ENCODE peak calls at places on chromosomes 7 and 10, in ten cellular contexts. H, Z, P, T, X, K, J, S, M and F are unnamed samples.

GRCh38 chr10:87771871-87772500 is 46.0 kb downstream of the ATAD1 start:
- DNase-seq in H (no peak), S (no peak), Z (peak), J (no peak), T (peak), P (no peak), K (no peak), M (no peak), X (peak), F (no peak)

GRCh38 chr10:112666070-112666469 is 219.1 kb downstream of the VTI1A start:
- DNase-seq in P (no peak), J (no peak), S (no peak), X (no peak), K (no peak), Z (no peak), H (no peak), T (no peak), M (no peak), F (no peak)

GRCh38 chr7:7424151-7424873 is 111.4 kb downstream of the COL28A1 start:
- DNase-seq in P (peak), Z (peak), J (peak), X (peak), M (peak), H (peak), S (peak), K (peak), T (peak), F (peak)

GRCh38 chr10:67618116-67618515 is 77.9 kb downstream of the CTNNA3 start:
- DNase-seq in X (no peak), P (no peak), H (no peak), Z (no peak), K (no peak), S (no peak), M (no peak), J (no peak), T (peak), F (no peak)

GRCh38 chr7:123917878-123918277 is 7.2 kb upstream of the SPAM1 start:
- DNase-seq in H (no peak), T (no peak), K (no peak), P (no peak), J (no peak), X (no peak), Z (no peak), S (no peak), M (no peak), F (no peak)

GRCh38 chr7:40604601-40605438 is 470.0 kb downstream of the SUGCT start:
- DNase-seq in H (peak), S (peak), P (peak), X (peak), Z (peak), J (no peak), T (peak), K (peak), M (no peak), F (peak)

GRCh38 chr10:103847909-103848468 is 7.4 kb downstream of the SH3PXD2A start:
- DNase-seq in S (no peak), J (no peak), T (no peak), K (no peak), Z (no peak), M (no peak), P (no peak), H (peak), X (no peak), F (no peak)

GRCh38 chr10:126876456-126876855 is 28.8 kb upstream of the DOCK1 start:
- DNase-seq in Z (no peak), P (no peak), H (no peak), T (no peak), J (no peak), K (no peak), S (no peak), X (no peak), M (no peak), F (no peak)

GRCh38 chr7:77727936-77728701 is 31.9 kb downstream of the RSBN1L start:
- DNase-seq in Z (peak), M (no peak), H (no peak), P (no peak), J (no peak), K (no peak), T (peak), S (peak), X (no peak), F (no peak)

GRCh38 chr10:114857922-114858629 is 36.5 kb downstream of the FHIP2A start:
- DNase-seq in J (no peak), H (no peak), X (no peak), T (no peak), K (no peak), S (no peak), Z (no peak), M (no peak), P (no peak), F (no peak)

GRCh38 chr10:114859227-114859626 is 37.6 kb downstream of the FHIP2A start:
- DNase-seq in X (no peak), K (no peak), Z (no peak), J (no peak), H (no peak), M (no peak), T (no peak), S (no peak), P (no peak), F (no peak)

GRCh38 chr10:114856544-114857287 is 35.1 kb downstream of the FHIP2A start:
- DNase-seq in S (no peak), H (no peak), M (no peak), J (no peak), K (no peak), X (no peak), P (no peak), Z (no peak), T (peak), F (no peak)

GRCh38 chr10:114867365-114867764 is 45.8 kb downstream of the FHIP2A start:
- DNase-seq in T (no peak), X (no peak), K (no peak), S (no peak), J (no peak), M (no peak), Z (no peak), H (no peak), P (no peak), F (no peak)

GRCh38 chr10:114862456-114862855 is 40.9 kb downstream of the FHIP2A start:
- DNase-seq in K (no peak), X (no peak), J (no peak), T (no peak), Z (no peak), H (no peak), M (no peak), P (no peak), S (no peak), F (no peak)
- TF ChIP-seq CTCF in K (no peak), X (no peak), J (no peak), T (no peak), Z (no peak), H (no peak), M (no peak), P (no peak), S (no peak), F (no peak)

DNA sequence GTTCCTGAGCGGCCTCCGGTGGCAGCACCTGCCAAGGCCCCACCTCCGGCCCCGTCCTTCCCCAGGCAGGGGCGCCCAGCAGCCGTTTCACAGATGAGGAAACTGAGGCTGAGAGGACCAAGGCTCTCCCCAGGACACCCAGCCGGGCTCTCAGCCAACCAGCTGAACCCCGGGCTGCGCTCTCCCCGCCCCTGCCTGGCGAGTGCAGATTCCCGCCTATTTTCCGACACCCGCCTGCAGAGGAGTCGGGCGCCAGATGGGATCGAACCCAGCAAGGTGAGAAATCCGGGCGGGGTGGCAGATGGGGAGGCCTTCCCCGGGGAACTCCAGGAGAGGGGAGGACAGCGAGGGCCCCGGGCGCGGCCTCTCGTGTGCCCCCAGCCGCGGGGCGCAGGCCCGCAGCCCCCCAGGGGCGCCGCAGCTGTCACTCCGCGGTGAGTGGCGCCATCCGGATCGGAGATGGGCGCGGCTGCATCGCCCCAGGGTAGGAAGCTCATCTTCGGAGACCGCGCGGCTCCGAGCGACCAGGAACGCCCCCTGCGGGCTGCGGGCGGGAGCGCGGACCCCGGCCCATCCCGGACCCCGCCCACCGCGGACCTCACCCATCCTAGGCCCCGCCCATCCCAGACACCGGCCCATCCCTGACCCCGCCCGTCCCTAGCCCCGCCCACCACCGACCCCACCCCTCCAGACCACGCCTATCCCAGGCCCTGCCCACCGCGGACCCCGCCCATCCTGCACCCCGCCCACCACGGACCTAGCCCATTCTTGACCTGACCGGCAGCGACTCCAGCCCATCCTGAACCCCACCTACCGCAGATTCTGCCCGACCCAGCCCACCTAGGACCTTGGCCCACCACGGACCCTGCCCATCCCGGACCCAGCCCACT is 90.3 kb downstream of the MICALL2 start:
- DNase-seq in P (peak), S (peak), M (no peak), T (no peak), H (peak), K (no peak), Z (peak), J (no peak), X (peak), F (peak)
- TF ChIP-seq CTCF in P (peak), S (no peak), M (no peak), T (no peak), H (peak), K (no peak), Z (peak), J (no peak), X (no peak), F (peak)

DNA sequence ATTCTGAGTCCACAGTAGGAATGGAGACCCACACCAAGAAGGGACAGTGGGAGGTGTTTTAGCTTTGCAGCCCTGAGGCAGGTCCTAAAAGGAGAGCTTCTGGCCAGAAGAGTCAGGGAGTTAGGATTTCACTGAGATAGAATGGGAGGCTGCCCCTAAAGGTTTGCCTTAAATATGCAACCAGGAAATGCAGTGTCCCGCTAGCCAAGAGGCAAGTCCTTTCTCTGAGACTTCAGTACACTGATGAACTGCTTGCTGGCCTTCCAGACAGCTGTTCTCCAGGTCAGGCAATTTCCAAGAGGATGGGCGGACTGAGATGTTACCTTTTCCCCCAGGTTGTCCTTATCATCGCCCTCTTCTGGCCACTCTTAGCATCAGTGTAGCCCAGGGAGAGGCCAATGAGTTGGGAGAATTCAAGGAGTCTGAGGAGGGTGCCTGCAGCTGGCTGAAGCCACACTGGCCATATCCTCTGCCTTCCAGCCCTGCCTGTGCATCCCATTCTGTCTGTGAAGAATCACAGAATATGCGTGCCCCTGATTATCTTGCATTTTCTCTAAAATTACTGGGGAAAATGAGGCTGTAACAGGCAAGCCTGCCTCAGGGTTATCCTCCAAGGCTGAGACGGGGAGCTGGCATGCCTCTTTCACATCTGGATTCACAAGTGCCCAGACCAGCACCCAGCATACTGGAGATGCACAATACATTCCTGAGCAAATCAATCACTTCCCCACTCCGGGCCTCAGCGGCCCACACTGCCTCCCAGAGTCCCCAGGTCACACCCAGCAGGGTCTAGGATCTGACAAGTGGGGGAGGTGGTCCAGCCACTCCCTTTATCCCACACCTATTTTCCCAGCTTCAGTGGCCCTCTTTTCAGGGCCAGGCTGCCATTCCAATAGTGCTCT is 2.4 kb downstream of the TLL2 start:
- DNase-seq in P (no peak), S (no peak), M (no peak), K (peak), J (no peak), Z (peak), H (peak), T (peak), X (peak), F (peak)
- TF ChIP-seq CTCF in P (peak), S (no peak), M (peak), K (peak), J (peak), Z (peak), H (peak), T (peak), X (peak), F (peak)

GRCh38 chr10:19815478-19816419 is 483 bp upstream of the PLXDC2 start:
- DNase-seq in T (peak), H (peak), M (peak), P (peak), J (no peak), K (peak), X (no peak), S (no peak), Z (peak), F (peak)

GRCh38 chr10:19809481-19809880 is 6.8 kb upstream of the PLXDC2 start:
- DNase-seq in K (no peak), Z (no peak), T (no peak), S (no peak), J (no peak), H (no peak), P (no peak), M (no peak), X (no peak), F (no peak)

GRCh38 chr10:19812976-19813375 is 3.3 kb upstream of the PLXDC2 start:
- DNase-seq in S (no peak), X (no peak), M (no peak), P (no peak), J (no peak), Z (no peak), H (no peak), K (no peak), T (peak), F (no peak)

GRCh38 chr10:19815036-19815435 is 1.2 kb upstream of the PLXDC2 start:
- DNase-seq in J (no peak), P (no peak), K (no peak), T (no peak), Z (no peak), M (no peak), X (no peak), S (no peak), H (no peak), F (no peak)

DNA sequence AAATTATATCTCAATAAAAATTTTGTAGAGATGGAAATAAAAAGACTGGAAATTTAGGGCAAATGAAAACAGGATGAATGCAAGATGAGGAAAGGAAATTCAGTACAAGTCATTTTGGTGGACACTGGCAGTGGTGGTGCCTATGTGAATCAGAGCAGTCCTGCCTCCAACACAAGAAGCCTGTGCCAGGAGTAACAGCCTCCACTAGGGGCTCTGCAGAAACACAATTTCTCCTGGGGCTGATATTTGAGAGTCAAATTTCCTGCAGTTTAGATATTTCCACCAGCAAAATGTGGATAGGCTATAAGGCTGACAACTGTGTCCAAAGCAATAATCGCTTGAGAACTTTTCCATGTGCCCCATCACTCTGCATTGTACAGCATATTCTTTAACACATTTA is 4.7 kb upstream of the PLXDC2 start:
- DNase-seq in P (no peak), Z (peak), J (no peak), S (no peak), M (peak), K (peak), H (peak), X (no peak), T (peak), F (no peak)
- TF ChIP-seq CTCF in P (peak), Z (peak), J (no peak), S (no peak), M (peak), K (peak), H (no peak), X (peak), T (peak), F (peak)

GRCh38 chr10:80458263-80458625 is 4.1 kb downstream of the TSPAN14 start:
- DNase-seq in P (no peak), J (no peak), K (no peak), T (no peak), Z (no peak), H (no peak), S (no peak), M (no peak), X (no peak), F (no peak)

GRCh38 chr10:80458638-80459037 is 4.5 kb downstream of the TSPAN14 start:
- DNase-seq in Z (no peak), K (no peak), M (no peak), S (no peak), P (no peak), T (no peak), X (no peak), J (no peak), H (no peak), F (no peak)

GRCh38 chr10:80455461-80456345 is 1.6 kb downstream of the TSPAN14 start:
- DNase-seq in Z (no peak), T (no peak), M (no peak), X (peak), P (no peak), H (no peak), K (no peak), J (no peak), S (no peak), F (no peak)

GRCh38 chr10:80459047-80459865 is 5.1 kb downstream of the TSPAN14 start:
- DNase-seq in M (peak), T (peak), J (peak), X (peak), H (peak), K (peak), Z (no peak), S (peak), P (no peak), F (no peak)

DNA sequence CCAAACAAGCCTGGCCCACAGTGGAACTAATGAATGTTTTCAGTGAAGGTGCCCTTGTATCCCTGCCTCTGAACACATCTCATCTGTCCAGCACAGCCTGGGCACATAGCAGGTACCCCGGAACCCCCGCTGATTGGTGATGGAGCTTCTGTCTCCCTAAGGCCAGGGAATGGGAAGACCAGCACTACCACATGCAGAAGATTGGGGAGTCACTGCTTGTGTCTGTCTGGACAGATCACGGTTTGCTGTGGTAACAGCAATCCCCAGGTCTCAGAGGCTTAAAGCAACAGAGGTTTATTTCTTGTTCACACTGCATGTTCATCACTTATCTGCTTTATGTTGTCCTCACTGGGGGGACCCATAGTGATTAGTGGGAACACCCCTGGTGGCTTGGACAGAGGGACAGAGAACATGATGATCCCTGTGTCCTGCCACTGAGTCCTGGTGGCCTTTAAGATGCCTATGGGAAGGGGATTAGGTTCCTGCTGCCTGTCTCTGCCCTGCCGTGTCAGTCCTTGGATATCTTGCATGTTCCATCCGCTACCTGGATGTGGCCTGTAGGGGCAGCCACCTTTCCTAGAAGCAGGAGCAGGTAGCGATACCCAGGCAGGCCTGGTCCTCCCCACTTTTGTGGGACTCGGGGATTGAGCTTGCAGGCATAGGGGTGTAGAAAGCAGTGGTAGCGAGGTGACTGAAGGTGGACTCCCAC is 3.6 kb downstream of the TSPAN14 start:
- DNase-seq in K (no peak), H (peak), S (no peak), P (no peak), T (no peak), M (no peak), X (no peak), Z (no peak), J (no peak), F (no peak)
- TF ChIP-seq CTCF in K (no peak), H (no peak), S (no peak), P (no peak), T (no peak), M (no peak), X (no peak), Z (no peak), J (no peak), F (peak)

GRCh38 chr7:149209518-149210269 is 14.3 kb downstream of the ZNF282 start:
- DNase-seq in J (peak), H (peak), T (peak), M (no peak), X (peak), Z (peak), P (no peak), K (no peak), S (peak), F (no peak)
- TF ChIP-seq CTCF in J (peak), H (peak), T (peak), M (no peak), X (peak), Z (peak), P (peak), K (peak), S (peak), F (peak)

GRCh38 chr10:128116851-128117615 is 9.2 kb downstream of the MKI67 start:
- DNase-seq in X (no peak), H (peak), J (no peak), P (no peak), S (no peak), Z (no peak), K (no peak), M (no peak), T (peak), F (no peak)
- TF ChIP-seq CTCF in X (no peak), H (peak), J (no peak), P (peak), S (no peak), Z (no peak), K (no peak), M (no peak), T (peak), F (peak)

DNA sequence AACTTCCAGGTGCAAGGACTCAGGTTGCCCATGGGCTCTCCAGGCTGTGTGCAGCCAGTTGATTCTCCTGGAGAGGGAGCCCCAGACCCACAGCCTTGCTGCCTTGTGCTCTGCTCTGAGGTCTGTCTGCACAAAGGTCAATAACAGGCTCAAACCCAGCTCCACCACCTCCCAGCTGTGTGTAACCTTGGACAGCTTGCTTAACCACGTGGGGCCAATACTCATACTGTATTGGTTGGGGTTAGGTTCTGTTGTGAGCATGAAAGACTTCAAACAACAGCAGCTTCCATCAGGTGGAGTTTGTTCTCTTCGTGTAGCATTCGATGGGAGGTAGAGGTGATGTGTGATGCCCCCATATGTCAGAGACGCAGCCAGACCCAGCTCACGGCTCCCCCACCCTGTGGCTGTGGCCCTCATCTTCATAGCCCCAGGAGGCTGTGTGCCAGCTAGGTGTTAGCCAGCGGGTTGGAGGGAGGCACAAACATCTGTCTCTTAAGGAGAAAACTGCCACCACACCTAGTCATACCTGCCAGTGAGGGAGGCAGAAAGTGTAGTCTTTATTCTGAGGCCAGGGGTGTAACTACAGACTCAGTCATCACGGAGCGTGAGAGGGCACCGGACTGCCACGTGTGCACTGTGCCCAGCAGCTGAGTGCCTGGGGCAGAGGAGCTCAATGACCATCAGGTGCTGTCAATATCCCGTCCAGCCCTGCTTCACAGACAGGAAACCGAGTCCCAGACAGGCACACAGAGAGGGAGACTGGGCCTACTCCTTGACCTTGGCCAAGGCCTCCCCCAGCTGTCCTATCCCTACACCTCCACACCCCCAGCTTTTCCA is 8.0 kb upstream of the POLD2 start:
- DNase-seq in J (no peak), H (peak), M (no peak), S (no peak), X (peak), K (no peak), T (no peak), P (no peak), Z (peak), F (peak)
- TF ChIP-seq CTCF in J (no peak), H (no peak), M (no peak), S (no peak), X (peak), K (peak), T (peak), P (no peak), Z (peak), F (peak)